ENCODE peak calls at places on chromosomes 11 and 22, in four cellular contexts. W is skeletal muscle cell, V is cardiac fibroblast, D is AG10803. C is an unnamed sample.

GRCh38 chr22:37636186-37636948 is 3.1 kb upstream of the SH3BP1 start:
- DNase-seq in W (peak; percentile 65), V (peak; percentile 10), D (peak; percentile 70), C (no peak)

GRCh38 chr11:126978911-126979310 is 21.7 kb downstream of the KIRREL3 start:
- DNase-seq in W (no peak), V (no peak), D (no peak), C (no peak)

GRCh38 chr11:62186195-62186594 is 3.8 kb upstream of the SCGB1D1 start:
- DNase-seq in W (no peak), V (no peak), D (no peak), C (no peak)

GRCh38 chr11:37177721-37178120 is 579.7 kb upstream of the RAG2 start:
- DNase-seq in W (no peak), V (no peak), D (no peak), C (no peak)

GRCh38 chr11:71305041-71305440 is 52.7 kb upstream of the SHANK2 start:
- DNase-seq in W (no peak), V (no peak), D (no peak), C (no peak)

GRCh38 chr11:60809691-60810090 is 24.6 kb downstream of the MS4A10 start:
- DNase-seq in W (no peak), V (no peak), D (no peak), C (no peak)

GRCh38 chr11:47216141-47216798 is 1.5 kb downstream of the DDB2 start:
- DNase-seq in W (peak; percentile 45), V (peak; percentile 93), D (peak; percentile 88), C (peak; percentile 57)

GRCh38 chr11:83655996-83656395 is 369.8 kb upstream of the CCDC90B start:
- DNase-seq in W (no peak), V (no peak), D (no peak), C (no peak)

GRCh38 chr11:7688238-7688826 is 15.0 kb upstream of the CYB5R2 start:
- DNase-seq in W (no peak), V (peak; percentile 58), D (peak; percentile 41), C (no peak)

GRCh38 chr11:18774801-18775200 is 16.8 kb downstream of the PTPN5 start:
- DNase-seq in W (no peak), V (no peak), D (no peak), C (no peak)

GRCh38 chr11:36123353-36124220 is 165.6 kb downstream of the COMMD9 start:
- DNase-seq in W (no peak), V (no peak), D (no peak), C (no peak)

GRCh38 chr11:105046898-105047579 is 1.9 kb upstream of the CARD16 start:
- DNase-seq in W (peak; percentile 94), V (peak; percentile 99), D (peak; percentile 99), C (peak; percentile 87)

GRCh38 chr22:25508161-25508560 is 56.3 kb upstream of the GRK3 start:
- DNase-seq in W (no peak), V (no peak), D (no peak), C (no peak)

GRCh38 chr11:297666-298405 is 1.5 kb downstream of the IFITM5 start:
- DNase-seq in W (no peak), V (no peak), D (peak; percentile 68), C (no peak)

GRCh38 chr11:21268036-21268435 is 598.6 kb downstream of the NELL1 start:
- DNase-seq in W (no peak), V (no peak), D (no peak), C (no peak)

GRCh38 chr11:82754410-82754809 is 20.7 kb upstream of the FAM181B start:
- DNase-seq in W (no peak), V (no peak), D (no peak), C (peak; percentile 73)

GRCh38 chr11:84316866-84317560 is 1030.8 kb upstream of the CCDC90B start:
- DNase-seq in W (peak; percentile 60), V (peak; percentile 72), D (peak; percentile 34), C (no peak)

GRCh38 chr22:20844055-20845037 is 14.3 kb downstream of the PI4KA start:
- DNase-seq in W (no peak), V (no peak), D (no peak), C (no peak)

GRCh38 chr11:35138606-35138948 is 394 bp upstream of the CD44 start:
- DNase-seq in W (no peak), V (no peak), D (no peak), C (no peak)

GRCh38 chr11:16853266-16853665 is 114.8 kb downstream of the C11orf58 start:
- DNase-seq in W (no peak), V (no peak), D (no peak), C (no peak)

GRCh38 chr11:2581931-2582435 is 117.8 kb downstream of the KCNQ1OT1 start:
- DNase-seq in W (no peak), V (no peak), D (no peak), C (no peak)

GRCh38 chr11:120431633-120432032 is 79.9 kb upstream of the GRIK4 start:
- DNase-seq in W (peak; percentile 34), V (peak; percentile 62), D (peak; percentile 71), C (peak; percentile 9)